ENCODE peak calls at places on chromosome 1, in ten cellular contexts. P is vagina, O is prostate gland, E is HepG2, Z is breast epithelium, Y is GM12891, H is transverse colon, V is sigmoid colon, X is HL-60, W is esophagus muscularis mucosa. A is an unnamed sample.

GRCh38 chr1:47569681-47570470 is 132.0 kb downstream of the FOXD2 start:
- DNase-seq in X (no peak), H (peak), Z (no peak), Y (no peak), E (peak), O (peak), W (no peak), P (no peak), V (no peak), A (no peak)

GRCh38 chr1:160821627-160822026 is 25.7 kb downstream of the LY9 start:
- DNase-seq in O (no peak), Y (no peak), X (no peak), Z (no peak), E (no peak), W (peak), P (peak), H (no peak), V (no peak), A (no peak)

GRCh38 chr1:174171078-174171477 is 11.8 kb downstream of the RABGAP1L start:
- DNase-seq in V (no peak), E (no peak), Y (no peak), O (no peak), P (no peak), W (no peak), X (no peak), H (no peak), Z (no peak), A (no peak)

GRCh38 chr1:91404151-91405012 is at the start of gene HFM1:
- DNase-seq in H (peak), O (peak), X (peak), V (peak), Z (peak), W (no peak), Y (peak), E (peak), P (peak), A (peak)

GRCh38 chr1:109762039-109762585 is 1.6 kb downstream of the EPS8L3 start:
- DNase-seq in Z (no peak), X (no peak), O (no peak), W (no peak), V (no peak), P (no peak), E (no peak), H (peak), Y (no peak), A (no peak)

GRCh38 chr1:36206323-36206858 is 17.9 kb upstream of the THRAP3 start:
- DNase-seq in O (no peak), H (no peak), Z (no peak), Y (no peak), P (no peak), W (no peak), E (no peak), X (no peak), V (no peak), A (no peak)

GRCh38 chr1:236608930-236609726 is 4.8 kb upstream of the HEATR1 start:
- DNase-seq in Z (no peak), P (no peak), V (peak), H (peak), X (peak), O (no peak), Y (no peak), W (no peak), E (peak), A (no peak)

GRCh38 chr1:43557744-43558245 is 27.1 kb downstream of the PTPRF start:
- DNase-seq in Z (no peak), P (no peak), O (peak), V (peak), E (no peak), Y (no peak), H (peak), W (no peak), X (no peak), A (no peak)

GRCh38 chr1:244435562-244436205 is 16.0 kb downstream of the ADSS2 start:
- DNase-seq in Z (no peak), E (peak), W (no peak), X (no peak), V (no peak), P (no peak), Y (no peak), O (no peak), H (no peak), A (no peak)

GRCh38 chr1:35506960-35507901 is 50.0 kb downstream of the KIAA0319L start:
- DNase-seq in E (no peak), X (no peak), Y (no peak), O (no peak), W (no peak), V (no peak), H (no peak), P (no peak), Z (no peak), A (no peak)

GRCh38 chr1:54284781-54285563 is 85.0 kb downstream of the MRPL37 start:
- DNase-seq in E (no peak), H (no peak), V (no peak), Z (no peak), X (no peak), O (no peak), P (no peak), Y (no peak), W (no peak), A (no peak)

GRCh38 chr1:116511459-116512019 is 59.3 kb downstream of the CD58 start:
- DNase-seq in E (no peak), Y (no peak), W (no peak), O (no peak), P (no peak), X (no peak), H (no peak), V (no peak), Z (no peak), A (no peak)

GRCh38 chr1:116510361-116510760 is 60.5 kb downstream of the CD58 start:
- DNase-seq in V (no peak), W (no peak), O (no peak), Y (no peak), P (no peak), H (no peak), E (no peak), X (peak), Z (no peak), A (no peak)

GRCh38 chr1:116506132-116507004 is 64.5 kb downstream of the CD58 start:
- DNase-seq in W (no peak), V (no peak), Z (no peak), P (no peak), X (no peak), O (no peak), Y (no peak), H (no peak), E (no peak), A (no peak)

GRCh38 chr1:116508090-116508983 is 62.5 kb downstream of the CD58 start:
- DNase-seq in E (no peak), W (peak), O (no peak), V (no peak), X (peak), Y (no peak), P (no peak), H (no peak), Z (no peak), A (no peak)

DNA sequence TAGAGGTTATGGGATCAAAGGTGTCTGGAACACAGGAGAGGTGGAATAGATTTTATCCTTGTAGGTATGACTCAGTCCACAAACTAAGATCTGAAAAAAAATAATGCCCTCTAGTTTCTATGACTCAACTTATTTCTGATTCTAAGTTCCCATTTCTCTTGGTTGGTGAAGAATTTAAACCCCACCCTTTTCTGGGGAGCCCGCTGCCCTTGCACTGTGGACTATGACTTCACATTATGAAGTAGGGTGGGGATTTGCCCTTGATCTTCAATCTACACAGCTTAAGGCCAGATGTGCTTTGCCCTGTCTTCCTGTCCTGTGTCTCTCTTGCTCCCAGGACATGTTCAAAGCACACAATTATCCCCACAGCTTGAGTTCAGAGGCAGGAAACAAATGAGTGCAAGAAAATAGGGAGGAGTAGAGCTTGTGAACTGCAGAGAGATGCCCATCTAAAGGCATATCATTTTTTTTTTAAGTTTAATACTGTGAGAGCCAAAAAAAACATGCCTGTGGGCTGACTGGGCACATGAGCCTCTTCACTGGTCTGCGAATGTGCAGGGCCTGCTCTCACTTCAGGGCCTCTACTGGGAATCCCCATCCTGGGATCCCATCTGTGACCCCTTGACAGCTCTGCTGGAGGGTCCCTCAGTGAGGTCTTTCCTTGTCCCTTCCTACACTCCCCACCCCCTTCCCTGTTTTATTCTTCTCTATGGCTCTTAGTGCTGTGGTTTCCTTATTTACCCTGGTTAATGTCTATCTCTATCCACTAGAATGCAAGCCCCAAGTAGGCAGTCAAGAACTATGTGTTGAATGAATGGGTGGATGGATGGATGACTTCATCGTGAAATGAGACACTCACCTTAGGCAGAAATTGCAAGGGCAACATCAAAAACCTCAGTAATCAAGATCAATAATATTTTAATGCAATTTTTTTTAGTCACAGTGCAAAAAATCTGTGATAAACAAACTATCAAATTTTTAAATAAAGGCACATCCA is 61.5 kb downstream of the CD58 start:
- DNase-seq in E (peak), P (no peak), O (no peak), X (peak), V (no peak), Z (no peak), Y (no peak), H (peak), W (no peak), A (no peak)
- TF ChIP-seq POLR2AphosphoS5 in E (no peak), P (no peak), O (no peak), X (no peak), V (no peak), Z (no peak), Y (no peak), H (peak), W (no peak), A (no peak)

GRCh38 chr1:175185918-175186317 is 6.7 kb downstream of the KIAA0040 start:
- DNase-seq in X (no peak), Z (no peak), P (no peak), W (no peak), O (no peak), E (no peak), V (no peak), Y (no peak), H (no peak), A (no peak)

GRCh38 chr1:175192111-175192629 is 406 bp downstream of the KIAA0040 start:
- DNase-seq in O (peak), E (no peak), Z (peak), H (peak), X (no peak), Y (peak), W (peak), V (peak), P (no peak), A (no peak)

GRCh38 chr1:175191654-175192053 is 922 bp downstream of the KIAA0040 start:
- DNase-seq in H (peak), Y (peak), W (peak), X (no peak), V (no peak), Z (no peak), E (no peak), O (peak), P (no peak), A (no peak)

GRCh38 chr1:175186371-175187160 is 6.0 kb downstream of the KIAA0040 start:
- DNase-seq in O (no peak), X (no peak), V (no peak), E (no peak), Y (no peak), H (no peak), W (no peak), Z (no peak), P (no peak), A (no peak)

DNA sequence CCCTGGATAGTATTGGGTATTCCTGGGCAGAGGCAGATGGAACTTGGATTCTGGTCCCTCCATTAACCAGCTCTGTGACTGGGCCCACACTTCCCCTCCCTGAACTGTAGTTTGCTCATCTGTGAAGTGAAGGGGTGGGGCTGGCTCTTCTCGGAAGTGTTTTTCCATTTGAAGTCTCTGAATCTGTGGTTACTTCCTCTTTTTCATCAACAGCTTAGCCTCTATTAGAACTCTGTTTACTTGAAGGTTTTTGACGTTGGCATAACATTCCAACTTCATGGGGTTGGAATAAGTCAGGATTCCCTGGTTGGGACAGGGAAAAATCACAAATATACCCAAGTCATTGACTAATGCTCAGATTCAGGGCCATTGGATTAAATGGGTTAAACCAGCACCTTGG is 3.6 kb downstream of the KIAA0040 start:
- DNase-seq in W (no peak), Z (no peak), P (no peak), V (no peak), E (no peak), H (peak), Y (peak), X (peak), O (no peak), A (no peak)
- TF ChIP-seq POLR2AphosphoS5 in W (no peak), Z (no peak), P (no peak), V (no peak), E (no peak), H (no peak), Y (no peak), X (no peak), O (no peak), A (no peak)

DNA sequence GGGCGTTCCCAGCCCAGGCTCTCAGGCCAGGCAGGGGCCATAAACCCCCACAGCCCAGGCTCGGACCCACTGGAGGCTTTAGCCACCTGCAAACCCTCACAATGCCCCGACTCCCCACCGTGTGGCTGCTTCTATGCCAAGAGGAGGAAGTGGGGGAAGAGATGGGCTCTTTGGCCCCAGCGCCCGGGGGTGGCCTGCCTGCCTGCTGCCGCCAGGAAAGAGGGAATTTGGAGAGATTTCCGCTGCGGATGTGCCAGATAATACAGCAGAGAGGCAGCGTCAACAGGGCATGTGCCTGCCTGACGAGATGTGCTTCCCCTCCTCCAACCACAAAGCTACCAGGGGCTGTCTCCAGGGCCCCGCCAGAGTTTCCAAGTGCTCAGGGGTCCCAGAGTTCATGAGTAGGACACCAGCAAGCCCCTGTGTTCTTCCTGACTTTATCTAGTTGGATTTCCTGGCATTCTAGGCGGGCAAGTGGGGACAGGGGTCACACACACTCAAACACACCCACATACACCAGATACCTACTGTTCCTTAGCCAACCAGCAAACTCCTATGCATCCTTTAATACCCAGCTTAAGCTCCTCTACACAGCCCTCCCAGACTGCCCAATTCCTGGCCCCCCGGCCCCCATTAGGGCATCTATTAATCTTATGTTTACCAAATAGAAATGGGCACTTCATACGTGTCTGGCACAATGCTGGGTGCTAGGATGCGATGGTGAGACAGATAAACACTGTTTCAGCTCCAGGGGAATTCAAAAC is 14.1 kb downstream of the EPHA2 start:
- DNase-seq in Z (no peak), O (peak), Y (no peak), V (no peak), H (no peak), X (no peak), W (no peak), E (no peak), P (no peak), A (no peak)
- TF ChIP-seq POLR2AphosphoS5 in Z (no peak), O (peak), Y (no peak), V (peak), H (no peak), X (no peak), W (no peak), E (no peak), P (no peak), A (no peak)

DNA sequence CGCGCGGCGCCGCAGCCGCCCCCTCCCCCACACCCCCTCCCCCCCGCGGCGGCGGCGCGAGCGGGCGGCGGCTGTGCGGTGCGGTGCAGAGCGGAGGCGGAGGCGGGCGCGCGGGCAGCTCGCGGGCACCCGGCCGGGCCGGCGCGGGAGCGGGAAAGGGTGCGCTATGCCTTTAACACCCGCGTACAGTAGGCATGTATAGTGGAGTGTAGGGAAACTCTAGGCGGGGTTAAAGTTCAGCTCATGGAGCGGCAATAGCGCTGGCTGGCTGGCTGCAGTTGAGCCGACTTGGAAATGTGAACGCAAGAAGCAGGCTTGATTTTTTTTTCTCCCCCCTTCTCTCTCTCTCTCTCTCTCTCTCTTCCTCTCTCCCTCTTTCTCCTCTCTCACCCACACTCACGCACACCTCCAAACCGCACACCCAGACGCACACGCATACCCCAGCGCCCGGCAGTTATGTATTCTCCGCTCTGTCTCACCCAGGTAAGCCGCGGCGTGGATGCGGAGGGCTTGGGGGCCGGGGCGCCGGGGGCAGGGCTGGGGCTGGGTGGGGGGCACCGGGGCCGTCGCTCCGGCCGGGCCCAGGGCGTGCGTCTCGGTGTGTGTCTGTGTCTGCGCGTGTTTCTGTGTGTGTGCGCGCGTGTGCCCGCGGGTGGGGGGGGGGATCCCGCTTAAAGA is at the start of gene NFIA:
- DNase-seq in X (peak), Z (peak), H (peak), V (peak), E (peak), W (no peak), P (no peak), O (no peak), Y (no peak), A (no peak)
- TF ChIP-seq POLR2AphosphoS5 in X (no peak), Z (no peak), H (peak), V (peak), E (peak), W (peak), P (no peak), O (no peak), Y (no peak), A (no peak)

DNA sequence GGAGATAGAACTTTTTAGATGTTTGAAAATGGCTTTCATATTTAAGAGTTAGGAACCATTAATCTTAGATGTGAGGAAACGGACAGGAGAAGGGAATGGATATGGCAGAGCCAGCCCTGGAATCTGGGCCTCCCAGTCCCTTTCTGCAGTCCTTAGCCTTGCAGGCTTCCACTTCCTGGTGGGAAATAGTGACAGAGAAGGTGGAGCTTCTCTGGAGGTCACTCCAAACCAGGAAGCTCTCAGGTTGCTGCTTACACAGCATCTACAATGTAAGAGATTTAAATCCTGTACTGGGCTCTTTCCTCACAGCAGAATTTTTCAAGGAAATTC is 2.5 kb downstream of the S100A11 start:
- DNase-seq in V (no peak), O (no peak), H (no peak), Y (no peak), W (no peak), P (no peak), Z (no peak), X (no peak), E (peak), A (no peak)
- TF ChIP-seq POLR2AphosphoS5 in V (no peak), O (no peak), H (no peak), Y (no peak), W (no peak), P (no peak), Z (no peak), X (no peak), E (no peak), A (no peak)

GRCh38 chr1:66929999-66930822 is 5.4 kb downstream of the MIER1 start:
- DNase-seq in Y (peak), V (peak), O (peak), H (peak), P (peak), X (peak), Z (peak), W (peak), E (peak), A (peak)
- TF ChIP-seq POLR2AphosphoS5 in Y (peak), V (peak), O (peak), H (peak), P (no peak), X (peak), Z (peak), W (peak), E (peak), A (peak)

DNA sequence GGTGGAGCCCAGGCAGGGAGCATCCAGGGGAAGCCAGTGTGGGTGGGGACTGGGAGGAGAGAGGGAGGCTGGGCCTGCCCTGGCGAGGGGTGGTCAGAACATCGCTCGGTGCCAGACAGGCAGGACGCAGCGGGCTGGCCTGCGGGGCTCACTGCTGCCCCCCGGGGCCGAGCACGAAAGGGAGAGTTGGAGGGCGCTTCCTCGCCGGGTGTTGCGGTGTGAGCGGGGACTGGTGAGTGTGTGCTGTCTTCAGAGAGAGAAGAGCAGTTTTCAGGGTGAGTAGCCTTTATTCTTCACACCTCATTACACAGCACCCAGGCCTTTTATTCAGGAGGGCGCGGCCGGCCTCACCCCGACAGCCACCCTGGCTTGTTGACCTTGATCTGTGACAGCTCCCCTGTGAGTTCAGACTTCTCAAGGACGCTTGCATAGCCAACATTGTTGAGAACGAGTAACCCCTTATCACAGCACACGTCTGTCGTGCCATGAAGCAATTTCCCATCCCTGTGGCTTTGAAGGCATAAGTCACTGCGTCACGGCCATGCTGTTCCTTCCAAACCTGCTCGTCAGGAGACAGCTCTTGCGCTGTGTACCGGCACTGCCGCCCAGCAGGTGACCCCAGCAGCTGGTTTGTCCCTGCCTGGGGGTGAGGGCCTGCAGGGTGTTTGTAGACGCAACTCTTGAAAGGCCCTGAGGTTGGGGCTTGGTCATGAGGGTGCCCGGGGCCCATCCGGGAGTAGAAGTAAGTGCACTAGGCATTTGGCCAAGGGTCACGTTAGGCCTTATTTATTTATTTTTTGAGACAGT is 54.6 kb downstream of the PRKCZ start:
- DNase-seq in Y (no peak), H (no peak), W (no peak), V (no peak), E (peak), P (no peak), O (no peak), X (peak), Z (no peak), A (no peak)
- TF ChIP-seq POLR2AphosphoS5 in Y (no peak), H (no peak), W (no peak), V (no peak), E (no peak), P (no peak), O (no peak), X (no peak), Z (no peak), A (no peak)

GRCh38 chr1:85343213-85343611 is 66.8 kb upstream of the BCL10 start:
- DNase-seq in V (no peak), Y (no peak), H (no peak), W (no peak), E (no peak), P (no peak), O (no peak), X (no peak), Z (no peak), A (no peak)
- TF ChIP-seq POLR2AphosphoS5 in V (no peak), Y (no peak), H (no peak), W (no peak), E (no peak), P (no peak), O (no peak), X (no peak), Z (no peak), A (no peak)